ENCODE peak calls at places on chromosomes 7 and 10, in seven cellular contexts. A, C, J, T, I, V and M are unnamed samples.

GRCh38 chr10:100866575-100867098 is 46.1 kb upstream of the SLF2 start:
- DNase-seq in A (no peak), C (no peak), J (no peak), T (no peak), I (no peak), V (no peak), M (no peak)

GRCh38 chr10:128854965-128855364 is 612.1 kb upstream of the MGMT start:
- DNase-seq in A (no peak), C (no peak), J (no peak), T (no peak), I (no peak), V (no peak), M (peak)

GRCh38 chr7:5172196-5172800 is 17.7 kb upstream of the WIPI2 start:
- DNase-seq in A (no peak), C (no peak), J (no peak), T (peak), I (no peak), V (no peak), M (no peak)

GRCh38 chr7:151901313-151901669 is 24.4 kb upstream of the PRKAG2 start:
- DNase-seq in A (no peak), C (no peak), J (no peak), T (no peak), I (no peak), V (no peak), M (no peak)

GRCh38 chr7:99839560-99840011 is 11.8 kb downstream of the CYP3A43 start:
- DNase-seq in A (no peak), C (no peak), J (no peak), T (no peak), I (no peak), V (no peak), M (no peak)

GRCh38 chr7:21044384-21044783 is 257.7 kb upstream of the SP8 start:
- DNase-seq in A (no peak), C (no peak), J (no peak), T (no peak), I (no peak), V (no peak), M (no peak)

GRCh38 chr10:126421745-126422144 is 33.5 kb upstream of the ADAM12 start:
- DNase-seq in A (no peak), C (no peak), J (peak), T (peak), I (no peak), V (no peak), M (peak)

GRCh38 chr10:6394084-6394483 is 186.0 kb downstream of the PRKCQ start:
- DNase-seq in A (no peak), C (no peak), J (no peak), T (no peak), I (no peak), V (no peak), M (no peak)

GRCh38 chr7:12422449-12423320 is 19.0 kb upstream of the VWDE start:
- DNase-seq in A (no peak), C (no peak), J (no peak), T (no peak), I (no peak), V (no peak), M (peak)

GRCh38 chr7:131003634-131004033 is 269.6 kb upstream of the KLF14 start:
- DNase-seq in A (no peak), C (no peak), J (no peak), T (no peak), I (no peak), V (no peak), M (no peak)

GRCh38 chr7:17016402-17017010 is 134.7 kb upstream of the AGR3 start:
- DNase-seq in A (no peak), C (no peak), J (no peak), T (no peak), I (no peak), V (no peak), M (no peak)

GRCh38 chr7:41847171-41847570 is 144.3 kb upstream of the INHBA start:
- DNase-seq in A (no peak), C (no peak), J (no peak), T (no peak), I (no peak), V (no peak), M (no peak)

GRCh38 chr10:119516381-119517234 is 25.9 kb downstream of the RGS10 start:
- DNase-seq in A (peak), C (peak), J (no peak), T (peak), I (peak), V (peak), M (no peak)

GRCh38 chr10:84333864-84334451 is 5.6 kb downstream of the CCSER2 start:
- DNase-seq in A (peak), C (no peak), J (no peak), T (peak), I (peak), V (peak), M (no peak)

GRCh38 chr7:155973451-155973997 is 161.3 kb upstream of the SHH start:
- DNase-seq in A (no peak), C (no peak), J (no peak), T (no peak), I (no peak), V (no peak), M (no peak)

GRCh38 chr10:3887885-3888476 is 103.0 kb upstream of the KLF6 start:
- DNase-seq in A (peak), C (no peak), J (peak), T (peak), I (peak), V (no peak), M (no peak)

GRCh38 chr7:83807770-83808169 is 158.8 kb upstream of the SEMA3E start:
- DNase-seq in A (no peak), C (no peak), J (no peak), T (no peak), I (no peak), V (no peak), M (no peak)

GRCh38 chr7:132295198-132295597 is 281.1 kb downstream of the PLXNA4 start:
- DNase-seq in A (no peak), C (no peak), J (no peak), T (no peak), I (no peak), V (no peak), M (no peak)

GRCh38 chr10:113517165-113517892 is 35.5 kb upstream of the HABP2 start:
- DNase-seq in A (no peak), C (no peak), J (no peak), T (no peak), I (no peak), V (no peak), M (no peak)